ENCODE peak calls at places on chromosomes 2 and 18, in ten cellular contexts. C is astrocyte of the spinal cord, J is tibial nerve, R is astrocyte, D is lower lobe of right lung, O is IMR-90, I is neural progenitor cell, K is AG10803, T is GM12865, W is hepatocyte. Y is an unnamed sample.

GRCh38 chr2:79702934-79703333 is 190.1 kb downstream of the CTNNA2 start:
- DNase-seq in J (no peak), W (no peak), T (no peak), O (no peak), I (no peak), K (peak; percentile 17), C (no peak), R (no peak), D (no peak), Y (no peak)

GRCh38 chr2:37599688-37600525 is 71.5 kb downstream of the CDC42EP3 start:
- DNase-seq in K (no peak), D (peak; percentile 47), W (no peak), J (no peak), R (no peak), C (no peak), O (no peak), I (no peak), T (no peak), Y (no peak)

GRCh38 chr2:1605659-1606400 is 138.5 kb downstream of the PXDN start:
- DNase-seq in C (peak; percentile 48), R (peak; percentile 78), I (no peak), K (peak; percentile 43), O (peak; percentile 85), W (no peak), D (no peak), J (no peak), T (peak; percentile 8), Y (peak; percentile 63)

GRCh38 chr2:96665083-96665569 is 22.6 kb downstream of the FER1L5 start:
- DNase-seq in K (peak; percentile 99), C (peak; percentile 92), T (no peak), I (no peak), R (peak; percentile 98), W (peak; percentile 83), J (peak; percentile 29), O (peak; percentile 99), D (peak; percentile 61), Y (peak; percentile 100)

GRCh38 chr2:113275556-113276215 is 3.0 kb downstream of the PAX8 start:
- DNase-seq in O (no peak), R (no peak), J (no peak), I (peak; percentile 52), C (no peak), K (no peak), W (no peak), T (no peak), D (no peak), Y (no peak)

GRCh38 chr2:180240774-180241173 is 233.7 kb upstream of the CWC22 start:
- DNase-seq in D (no peak), J (no peak), O (peak; percentile 22), T (no peak), C (peak; percentile 41), R (no peak), I (no peak), K (peak; percentile 14), W (peak; percentile 7), Y (peak; percentile 53)

GRCh38 chr18:73962251-73962650 is 185.4 kb downstream of the FBXO15 start:
- DNase-seq in K (peak; percentile 66), T (no peak), R (peak; percentile 78), J (no peak), C (peak; percentile 79), I (no peak), D (no peak), O (peak; percentile 89), W (no peak), Y (no peak)

GRCh38 chr2:221103930-221104329 is 468.2 kb downstream of the EPHA4 start:
- DNase-seq in R (peak; percentile 10), T (no peak), I (no peak), C (no peak), O (no peak), W (no peak), K (peak; percentile 6), J (no peak), D (no peak), Y (peak; percentile 6)

GRCh38 chr2:111246620-111247061 is 125.9 kb downstream of the BCL2L11 start:
- DNase-seq in W (no peak), I (no peak), C (no peak), K (no peak), R (no peak), T (no peak), D (no peak), J (no peak), O (peak; percentile 21), Y (no peak)

GRCh38 chr2:39135678-39136259 is 14.9 kb upstream of the SOS1 start:
- DNase-seq in D (no peak), R (no peak), I (no peak), J (no peak), C (no peak), T (no peak), K (no peak), W (no peak), O (no peak), Y (no peak)

GRCh38 chr2:43484323-43484930 is 111.4 kb downstream of the THADA start:
- DNase-seq in O (peak; percentile 85), W (peak; percentile 80), D (no peak), K (peak; percentile 83), I (peak; percentile 82), R (peak; percentile 66), T (peak; percentile 82), C (peak; percentile 87), J (no peak), Y (peak; percentile 95)

GRCh38 chr2:69797836-69798465 is 31.5 kb upstream of the GMCL1 start:
- DNase-seq in T (no peak), R (peak; percentile 58), I (no peak), C (peak; percentile 56), O (no peak), J (no peak), W (peak; percentile 28), K (peak; percentile 62), D (no peak), Y (no peak)

GRCh38 chr2:233689498-233689897 is 3.2 kb upstream of the UGT1A6 start:
- DNase-seq in C (no peak), W (no peak), R (no peak), T (no peak), O (no peak), J (no peak), K (no peak), I (no peak), D (no peak), Y (peak; percentile 82)

GRCh38 chr2:121155502-121156056 is 129.4 kb downstream of the TFCP2L1 start:
- DNase-seq in T (no peak), K (no peak), O (no peak), W (peak; percentile 41), D (peak; percentile 89), I (no peak), R (no peak), J (no peak), C (no peak), Y (no peak)
- H3K4me3 ChIP-seq in T (no peak overlapping the region), K (no peak overlapping the region), O (no peak overlapping the region), W (no peak overlapping the region), D (no peak overlapping the region), I (no peak overlapping the region), R (no peak overlapping the region), J (no peak overlapping the region), C (no peak overlapping the region), Y (no peak overlapping the region)

GRCh38 chr2:231546014-231546413 is 15.8 kb upstream of the NMUR1 start:
- DNase-seq in T (no peak), I (no peak), K (no peak), C (no peak), R (no peak), O (no peak), D (peak; percentile 28), W (no peak), J (no peak), Y (no peak)

GRCh38 chr2:231547315-231548110 is 17.3 kb upstream of the NMUR1 start:
- DNase-seq in K (no peak), C (no peak), D (no peak), O (no peak), I (no peak), R (no peak), W (no peak), J (no peak), T (no peak), Y (no peak)

GRCh38 chr2:231540017-231540416 is 9.8 kb upstream of the NMUR1 start:
- DNase-seq in C (no peak), D (peak; percentile 8), I (no peak), K (no peak), O (no peak), T (no peak), W (no peak), J (no peak), R (no peak), Y (no peak)

GRCh38 chr2:231545105-231545902 is 15.1 kb upstream of the NMUR1 start:
- DNase-seq in R (peak; percentile 83), C (peak; percentile 54), W (no peak), K (no peak), I (no peak), O (peak; percentile 53), T (peak; percentile 98), D (peak; percentile 76), J (no peak), Y (peak; percentile 78)

DNA sequence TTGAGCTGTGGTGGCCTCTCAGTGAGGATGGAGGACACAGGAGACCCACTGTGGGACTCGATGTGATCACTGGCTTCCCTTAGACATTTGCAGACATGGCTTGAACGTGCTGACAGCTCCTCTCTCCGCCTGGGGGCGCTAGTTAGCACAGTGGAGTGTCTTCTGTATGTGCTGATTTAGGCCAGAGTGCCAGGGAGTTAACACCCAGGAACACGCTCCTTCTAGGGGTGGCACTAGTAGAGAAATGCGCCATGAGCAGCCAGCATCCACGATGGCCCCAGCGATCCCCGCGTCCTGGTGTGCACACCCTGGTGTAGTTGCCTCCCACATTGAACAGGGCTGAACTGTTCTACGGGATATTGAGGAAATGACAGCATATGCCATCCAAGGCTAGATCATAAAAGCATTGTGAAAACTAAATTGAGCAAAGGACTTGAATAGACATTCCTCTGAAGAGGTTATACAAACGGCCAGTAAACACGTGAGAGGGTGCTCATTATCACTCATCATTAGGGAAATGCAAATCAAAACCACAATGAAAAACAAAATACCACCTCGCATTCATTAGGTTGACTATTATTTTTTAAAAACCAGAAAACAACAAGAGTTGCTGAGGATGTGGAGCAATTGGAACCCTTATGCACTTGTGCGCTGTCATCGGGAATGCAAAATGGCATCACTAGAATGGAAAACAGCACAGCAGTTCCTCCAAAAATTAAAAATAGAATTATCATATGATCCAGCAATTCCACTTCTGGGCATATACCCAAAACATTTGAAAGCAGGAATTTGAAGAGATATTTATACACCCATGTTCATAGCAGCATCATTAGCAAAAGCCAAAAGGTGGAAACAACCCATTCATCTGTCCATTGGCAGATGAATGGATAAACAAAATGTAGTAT is 11.6 kb upstream of the NMUR1 start:
- DNase-seq in J (no peak), R (no peak), W (no peak), O (no peak), C (no peak), I (peak; percentile 80), D (no peak), K (no peak), T (peak; percentile 41), Y (peak; percentile 41)
- TF ChIP-seq CTCF in J (no peak), R (no peak), W (no peak), O (no peak), C (peak; percentile 12), I (peak; percentile 62), D (peak; percentile 30), K (no peak), T (peak; percentile 20), Y (peak; percentile 17)

GRCh38 chr2:190527214-190527613 is 7.3 kb downstream of the NEMP2 start:
- DNase-seq in O (no peak), W (no peak), D (no peak), K (no peak), J (no peak), R (no peak), I (no peak), C (no peak), T (no peak), Y (no peak)
- H3K4me3 ChIP-seq in O (no peak overlapping the region), W (no peak overlapping the region), D (no peak overlapping the region), K (no peak overlapping the region), J (no peak overlapping the region), R (no peak overlapping the region), I (no peak overlapping the region), C (no peak overlapping the region), T (no peak overlapping the region), Y (no peak overlapping the region)

GRCh38 chr2:45394842-45395241 is 216.2 kb downstream of the SRBD1 start:
- DNase-seq in R (no peak), O (no peak), T (no peak), W (no peak), I (peak; percentile 6), C (no peak), D (no peak), J (no peak), K (no peak), Y (no peak)
- TF ChIP-seq CTCF in R (no peak), O (no peak), T (no peak), W (no peak), I (no peak), C (no peak), D (no peak), J (no peak), K (no peak), Y (no peak)